ENCODE peak calls at places on chromosomes 16 and 17, in eight cellular contexts. N, B, O, Z, C, Q, V and I are unnamed samples.

GRCh38 chr17:48244121-48244711 is 136.7 kb downstream of the SNX11 start:
- DNase-seq in N (no peak), B (no peak), O (peak), Z (no peak), C (no peak), Q (peak), V (peak), I (peak)

GRCh38 chr17:73474370-73474988 is 162.7 kb upstream of the CDC42EP4 start:
- DNase-seq in N (peak), B (peak), O (peak), Z (peak), C (peak), Q (peak), V (no peak), I (peak)

GRCh38 chr16:11743308-11744074 is 834 bp upstream of the TXNDC11 start:
- DNase-seq in N (peak), B (peak), O (peak), Z (no peak), C (no peak), Q (peak), V (no peak), I (no peak)

GRCh38 chr17:60630352-60630751 is 30.4 kb downstream of the PPM1D start:
- DNase-seq in N (no peak), B (no peak), O (peak), Z (no peak), C (peak), Q (no peak), V (no peak), I (no peak)

GRCh38 chr17:83065660-83066542 is 13.5 kb upstream of the METRNL start:
- DNase-seq in N (no peak), B (no peak), O (no peak), Z (no peak), C (peak), Q (no peak), V (no peak), I (no peak)

GRCh38 chr16:11330526-11331237 is 14.6 kb upstream of the RMI2 start:
- DNase-seq in N (no peak), B (no peak), O (no peak), Z (no peak), C (no peak), Q (no peak), V (no peak), I (no peak)

GRCh38 chr17:73043686-73044581 is 48.6 kb downstream of the SLC39A11 start:
- DNase-seq in N (peak), B (no peak), O (peak), Z (no peak), C (no peak), Q (peak), V (no peak), I (peak)

GRCh38 chr16:69939821-69940585 is 11.1 kb upstream of the CLEC18A start:
- DNase-seq in N (no peak), B (no peak), O (no peak), Z (no peak), C (peak), Q (no peak), V (no peak), I (no peak)

GRCh38 chr17:72465191-72466024 is 344.6 kb downstream of the SOX9 start:
- DNase-seq in N (peak), B (no peak), O (peak), Z (peak), C (no peak), Q (peak), V (peak), I (no peak)

GRCh38 chr17:17888371-17888770 is 51.6 kb upstream of the SREBF1 start:
- DNase-seq in N (no peak), B (no peak), O (no peak), Z (no peak), C (no peak), Q (no peak), V (no peak), I (no peak)

GRCh38 chr16:73560497-73560896 is 512.6 kb upstream of the ZFHX3 start:
- DNase-seq in N (no peak), B (no peak), O (no peak), Z (no peak), C (no peak), Q (no peak), V (no peak), I (no peak)

GRCh38 chr17:83019376-83019775 is 60.0 kb upstream of the METRNL start:
- DNase-seq in N (no peak), B (no peak), O (no peak), Z (no peak), C (no peak), Q (no peak), V (no peak), I (no peak)

GRCh38 chr17:69175262-69175811 is 33.6 kb upstream of the ABCA6 start:
- DNase-seq in N (no peak), B (no peak), O (no peak), Z (no peak), C (no peak), Q (no peak), V (no peak), I (no peak)

GRCh38 chr17:12180644-12181261 is 160.1 kb downstream of the MAP2K4 start:
- DNase-seq in N (peak), B (peak), O (peak), Z (peak), C (no peak), Q (peak), V (peak), I (peak)

GRCh38 chr17:49515196-49515770 is 20.2 kb downstream of the NGFR start:
- DNase-seq in N (peak), B (no peak), O (peak), Z (peak), C (peak), Q (peak), V (peak), I (peak)

GRCh38 chr17:58268774-58269556 is 11.8 kb downstream of the MPO start:
- DNase-seq in N (no peak), B (no peak), O (no peak), Z (no peak), C (no peak), Q (no peak), V (no peak), I (no peak)

GRCh38 chr17:3961564-3962047 is 2.6 kb downstream of the ATP2A3 start:
- DNase-seq in N (no peak), B (peak), O (no peak), Z (no peak), C (no peak), Q (no peak), V (no peak), I (no peak)

GRCh38 chr17:21287703-21288449 is 3.4 kb downstream of the MAP2K3 start:
- DNase-seq in N (peak), B (peak), O (peak), Z (peak), C (peak), Q (peak), V (peak), I (peak)

GRCh38 chr17:82909322-82909904 is 69.6 kb upstream of the ZNF750 start:
- DNase-seq in N (no peak), B (no peak), O (no peak), Z (no peak), C (no peak), Q (no peak), V (no peak), I (no peak)

GRCh38 chr16:50251375-50252081 is 14.8 kb upstream of the ADCY7 start:
- DNase-seq in N (peak), B (no peak), O (peak), Z (no peak), C (no peak), Q (peak), V (peak), I (peak)

GRCh38 chr17:3935140-3935542 is 18.9 kb upstream of the P2RX1 start:
- DNase-seq in N (peak), B (peak), O (peak), Z (no peak), C (peak), Q (peak), V (peak), I (peak)

GRCh38 chr16:50275428-50276127 is 9.2 kb downstream of the ADCY7 start:
- DNase-seq in N (no peak), B (no peak), O (no peak), Z (no peak), C (peak), Q (no peak), V (no peak), I (no peak)

GRCh38 chr17:39231587-39232551 is 6.1 kb upstream of the STAC2 start:
- DNase-seq in N (no peak), B (peak), O (peak), Z (no peak), C (peak), Q (peak), V (no peak), I (no peak)

GRCh38 chr17:75318211-75318610 is 29.0 kb upstream of the SLC25A19 start:
- DNase-seq in N (no peak), B (no peak), O (no peak), Z (no peak), C (no peak), Q (no peak), V (no peak), I (no peak)
- H3K4me3 ChIP-seq in N (no peak), B (no peak), O (no peak), Z (no peak), C (no peak), Q (no peak), V (no peak), I (no peak)

GRCh38 chr17:29619251-29619650 is 3.5 kb downstream of the CORO6 start:
- DNase-seq in N (no peak), B (no peak), O (peak), Z (no peak), C (no peak), Q (peak), V (no peak), I (no peak)
- TF ChIP-seq CTCF in N (peak), B (peak), O (peak), Z (peak), C (no peak), Q (peak), V (peak), I (peak)

GRCh38 chr17:65173284-65173793 is 36.2 kb downstream of the RGS9 start:
- DNase-seq in N (no peak), B (peak), O (peak), Z (peak), C (peak), Q (peak), V (peak), I (no peak)
- H3K4me3 ChIP-seq in N (no peak), B (peak), O (no peak), Z (no peak), C (no peak), Q (no peak), V (no peak), I (no peak)

DNA sequence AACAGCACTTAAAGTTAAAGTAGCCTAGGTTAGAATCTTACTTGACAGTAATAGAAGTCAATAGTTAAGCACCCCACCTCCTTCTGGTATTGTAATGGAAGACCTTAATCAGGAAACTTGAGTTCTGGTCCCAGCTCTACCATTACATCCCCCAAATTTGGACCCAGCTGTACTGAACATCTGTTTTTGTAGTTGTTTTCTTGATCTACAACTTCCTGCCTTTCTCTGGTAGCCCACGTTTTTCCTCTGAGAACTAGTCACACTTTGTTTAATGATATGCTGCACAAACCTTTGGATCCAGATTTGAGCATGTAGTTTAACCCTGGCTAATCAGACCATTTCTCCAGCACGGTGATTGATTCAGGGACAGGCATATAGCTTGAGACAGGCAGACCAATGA is 505.0 kb downstream of the HS3ST4 start:
- DNase-seq in N (no peak), B (no peak), O (no peak), Z (no peak), C (no peak), Q (no peak), V (no peak), I (no peak)
- TF ChIP-seq CTCF in N (no peak), B (no peak), O (no peak), Z (no peak), C (no peak), Q (no peak), V (no peak), I (no peak)

DNA sequence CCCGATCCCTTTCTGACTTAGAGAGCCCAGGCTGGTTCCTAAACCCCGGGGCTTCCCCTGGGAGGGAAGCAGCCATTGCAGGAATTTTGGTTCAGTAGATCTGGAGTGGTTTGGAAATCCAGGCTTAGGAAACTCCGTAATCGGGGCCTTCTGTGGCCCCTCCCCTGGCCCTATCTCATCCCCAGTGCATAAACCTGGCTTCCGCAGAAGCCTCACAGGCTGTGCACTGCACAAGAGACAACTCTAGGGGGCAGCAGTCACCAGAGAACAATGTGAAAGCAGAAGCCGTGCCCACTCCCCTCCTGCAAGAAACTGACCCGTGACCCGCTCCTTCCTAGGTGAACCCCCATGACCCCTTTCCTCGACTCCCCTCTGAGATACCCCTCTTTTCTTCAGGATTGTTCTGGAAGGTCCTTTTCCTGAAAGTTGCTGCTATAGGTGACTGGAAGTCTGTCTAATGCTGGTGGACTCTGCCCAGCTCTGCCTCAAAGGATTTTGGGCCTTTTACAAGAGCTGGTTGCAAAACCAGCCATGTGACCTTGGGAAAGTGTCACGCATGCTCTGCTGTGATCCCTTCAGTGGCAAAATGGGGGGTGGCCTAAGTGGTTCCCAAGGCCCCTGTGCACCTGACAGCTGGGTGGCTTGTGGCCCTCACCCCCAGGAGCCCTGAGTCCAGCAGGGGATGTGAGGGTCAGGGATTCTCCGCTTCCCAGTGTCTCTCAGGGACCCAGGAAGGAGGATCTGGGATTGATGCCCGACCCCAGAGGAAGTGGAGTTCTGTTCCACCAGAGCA is 14.4 kb downstream of the GUCY2D start:
- DNase-seq in N (no peak), B (peak), O (peak), Z (no peak), C (no peak), Q (peak), V (no peak), I (no peak)
- H3K4me3 ChIP-seq in N (no peak), B (no peak), O (peak), Z (peak), C (peak), Q (peak), V (peak), I (peak)